ENCODE peak calls at places on chromosome 12, in four cellular contexts. D, V, Z and S are unnamed samples.

GRCh38 chr12:43284441-43284840 is 267.6 kb downstream of the ADAMTS20 start:
- DNase-seq in D (no peak), V (no peak), Z (peak), S (no peak)

GRCh38 chr12:88172844-88173407 is 30.8 kb downstream of the TMTC3 start:
- DNase-seq in D (no peak), V (no peak), Z (no peak), S (no peak)

GRCh38 chr12:111767362-111768158 is 827 bp downstream of the ALDH2 start:
- DNase-seq in D (no peak), V (peak), Z (peak), S (no peak)

GRCh38 chr12:132337557-132337956 is 8.2 kb upstream of the GALNT9 start:
- DNase-seq in D (no peak), V (no peak), Z (no peak), S (no peak)

GRCh38 chr12:111635524-111635923 is 36.4 kb upstream of the ATXN2 start:
- DNase-seq in D (no peak), V (no peak), Z (peak), S (no peak)

GRCh38 chr12:125092872-125093680 is 27.8 kb downstream of the AACS start:
- DNase-seq in D (peak), V (no peak), Z (peak), S (no peak)

GRCh38 chr12:109953656-109954055 is 42.5 kb downstream of the GIT2 start:
- DNase-seq in D (no peak), V (no peak), Z (no peak), S (no peak)

GRCh38 chr12:81639196-81639595 is 120.0 kb downstream of the PPFIA2 start:
- DNase-seq in D (no peak), V (no peak), Z (peak), S (no peak)

GRCh38 chr12:693937-694533 is 30.8 kb upstream of the NINJ2 start:
- DNase-seq in D (no peak), V (no peak), Z (no peak), S (no peak)

GRCh38 chr12:67509987-67510386 is 138.6 kb upstream of the DYRK2 start:
- DNase-seq in D (no peak), V (no peak), Z (peak), S (no peak)

GRCh38 chr12:130703733-130704375 is 12.2 kb downstream of the RIMBP2 start:
- DNase-seq in D (no peak), V (no peak), Z (no peak), S (no peak)

GRCh38 chr12:63917864-63918742 is 73.6 kb downstream of the SRGAP1 start:
- DNase-seq in D (peak), V (no peak), Z (peak), S (no peak)

GRCh38 chr12:14913381-14913781 is 25.0 kb downstream of the ERP27 start:
- DNase-seq in D (no peak), V (no peak), Z (peak), S (peak)